ENCODE peak calls at places on chromosomes 13 and 19, in five cellular contexts. O is tibial nerve, S is HCT116, I is fibroblast of pulmonary artery, E is foreskin fibroblast. M is an unnamed sample.

GRCh38 chr19:1860821-1861598 is 2.4 kb downstream of the KLF16 start:
- DNase-seq in S (no peak), O (no peak), I (no peak), E (no peak), M (no peak)

GRCh38 chr13:28754698-28755545 is 36.2 kb upstream of the SLC46A3 start:
- DNase-seq in I (peak), S (peak), E (peak), O (peak), M (no peak)

GRCh38 chr13:42239644-42240043 is 32.3 kb upstream of the AKAP11 start:
- DNase-seq in I (no peak), O (no peak), S (no peak), E (peak), M (peak)

GRCh38 chr13:33542309-33543088 is 256.9 kb upstream of the STARD13 start:
- DNase-seq in O (peak), I (peak), E (peak), S (peak), M (peak)

GRCh38 chr13:96806750-96807149 is 187.5 kb downstream of the OXGR1 start:
- DNase-seq in O (no peak), I (no peak), S (no peak), E (no peak), M (no peak)

GRCh38 chr13:110341445-110342247 is 34.6 kb downstream of the COL4A2 start:
- DNase-seq in E (peak), I (peak), O (no peak), S (no peak), M (peak)

GRCh38 chr19:16836906-16837362 is 7.7 kb downstream of the SIN3B start:
- DNase-seq in I (no peak), E (no peak), S (no peak), O (no peak), M (no peak)

GRCh38 chr19:44602071-44602470 is 11.3 kb upstream of the IGSF23 start:
- DNase-seq in O (no peak), S (no peak), E (no peak), I (no peak), M (no peak)

GRCh38 chr13:44648392-44649117 is 72.4 kb upstream of the TSC22D1 start:
- DNase-seq in I (peak), E (peak), S (peak), O (no peak), M (no peak)

GRCh38 chr19:1213391-1214286 is 8.1 kb downstream of the STK11 start:
- DNase-seq in S (no peak), E (peak), O (peak), I (peak), M (peak)

GRCh38 chr19:21117041-21117907 is 24.6 kb upstream of the ZNF431 start:
- DNase-seq in I (no peak), O (no peak), E (no peak), S (no peak), M (peak)

GRCh38 chr19:46975011-46975917 is 44.4 kb upstream of the NPAS1 start:
- DNase-seq in I (no peak), E (no peak), O (no peak), S (no peak), M (peak)

GRCh38 chr13:22993148-22993547 is 187.6 kb upstream of the SGCG start:
- DNase-seq in O (no peak), S (no peak), I (no peak), E (no peak), M (no peak)

GRCh38 chr13:71871844-71872243 is 4.8 kb upstream of the DACH1 start:
- DNase-seq in O (no peak), S (no peak), E (no peak), I (no peak), M (no peak)

GRCh38 chr13:47112205-47112896 is 215.5 kb upstream of the HTR2A start:
- DNase-seq in I (no peak), S (no peak), O (no peak), E (peak), M (no peak)

GRCh38 chr13:108615241-108615640 is 14.2 kb upstream of the MYO16 start:
- DNase-seq in S (no peak), I (no peak), O (no peak), E (no peak), M (no peak)

GRCh38 chr19:45947926-45948325 is 25.7 kb downstream of the NOVA2 start:
- DNase-seq in S (no peak), I (no peak), O (no peak), E (peak), M (peak)

GRCh38 chr13:110645750-110646149 is 30.4 kb downstream of the NAXD start:
- DNase-seq in E (no peak), S (no peak), I (no peak), O (no peak), M (no peak)

GRCh38 chr19:17309962-17310461 is 649 bp downstream of the DDA1 start:
- DNase-seq in E (no peak), S (no peak), O (no peak), I (no peak), M (no peak)

GRCh38 chr19:19505669-19506326 is 9.6 kb downstream of the TSSK6 start:
- DNase-seq in I (no peak), E (no peak), S (no peak), O (no peak), M (no peak)
- H3K4me3 ChIP-seq in I (no peak), E (no peak), S (no peak), O (no peak), M (no peak)

DNA sequence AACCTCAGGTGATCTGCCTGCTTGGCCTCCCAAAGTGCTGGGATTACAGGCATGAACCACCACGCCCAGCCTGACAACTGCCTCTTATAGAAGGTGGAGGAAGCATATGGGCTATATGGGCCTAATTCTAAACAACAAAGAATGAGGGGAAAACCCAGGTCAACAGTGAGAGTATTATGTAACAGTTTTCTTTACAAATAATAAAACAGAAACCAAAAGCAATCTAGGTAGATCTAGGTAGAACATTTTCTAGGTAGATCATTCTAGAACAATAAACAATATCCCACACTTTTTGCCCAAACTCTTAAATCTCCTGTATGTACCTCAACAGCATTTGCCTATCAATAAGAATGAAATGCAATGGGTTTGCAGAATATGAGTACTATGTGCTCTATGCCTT is 267.4 kb downstream of the ABCC4 start:
- DNase-seq in O (no peak), S (no peak), I (no peak), E (no peak), M (no peak)
- H3K4me3 ChIP-seq in O (no peak), S (no peak), I (no peak), E (no peak), M (no peak)

GRCh38 chr19:50434525-50434924 is 1.8 kb downstream of the MYBPC2 start:
- DNase-seq in O (no peak), E (no peak), S (no peak), I (no peak), M (no peak)
- H3K4me3 ChIP-seq in O (no peak), E (no peak), S (no peak), I (no peak), M (no peak)

GRCh38 chr19:50331187-50332013 is 2.2 kb upstream of the KCNC3 start:
- DNase-seq in O (no peak), E (no peak), I (no peak), S (no peak), M (no peak)
- H3K4me3 ChIP-seq in O (peak), E (no peak), I (no peak), S (peak), M (no peak)

GRCh38 chr19:13838071-13838942 is 38.6 kb upstream of the NANOS3 start:
- DNase-seq in I (no peak), E (peak), S (no peak), O (no peak), M (no peak)
- H3K4me3 ChIP-seq in I (peak), E (peak), S (peak), O (peak), M (peak)

GRCh38 chr19:58352760-58353671 is at the start of gene A1BG:
- DNase-seq in O (no peak), I (no peak), S (no peak), E (no peak), M (no peak)

GRCh38 chr19:58351996-58352755 is 1.1 kb downstream of the A1BG start:
- DNase-seq in E (no peak), O (no peak), I (no peak), S (no peak), M (no peak)

GRCh38 chr19:58350871-58351557 is 2.3 kb downstream of the A1BG start:
- DNase-seq in I (no peak), E (no peak), O (no peak), S (no peak), M (no peak)

GRCh38 chr19:58350001-58350801 is 3.1 kb downstream of the A1BG start:
- DNase-seq in O (no peak), I (no peak), S (no peak), E (no peak), M (no peak)

GRCh38 chr19:58351558-58351878 is 1.8 kb downstream of the A1BG start:
- DNase-seq in O (no peak), S (no peak), E (no peak), I (no peak), M (no peak)
- H3K4me3 ChIP-seq in O (no peak), S (no peak), E (no peak), I (no peak), M (no peak)

DNA sequence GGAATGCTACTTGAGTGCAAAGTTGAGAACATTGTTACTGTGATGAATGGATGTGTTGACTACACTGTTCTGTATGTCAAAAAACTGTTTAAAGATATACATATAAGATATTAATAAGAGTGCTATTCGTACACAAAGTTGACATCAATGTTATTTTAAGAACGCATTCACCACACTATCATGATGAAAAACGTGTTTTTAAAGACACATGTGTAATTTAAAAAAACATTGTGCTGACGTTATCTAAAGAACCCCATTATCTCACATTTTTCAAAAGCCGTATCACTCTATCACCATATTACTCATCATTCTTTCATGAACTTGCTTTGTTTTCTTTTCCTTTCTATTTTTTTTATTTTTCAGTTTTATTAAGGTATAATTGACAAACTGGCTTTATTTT is 918.8 kb downstream of the SLITRK1 start:
- DNase-seq in E (peak), O (no peak), I (peak), S (no peak), M (peak)
- H3K4me3 ChIP-seq in E (no peak), O (no peak), I (no peak), S (no peak), M (no peak)

DNA sequence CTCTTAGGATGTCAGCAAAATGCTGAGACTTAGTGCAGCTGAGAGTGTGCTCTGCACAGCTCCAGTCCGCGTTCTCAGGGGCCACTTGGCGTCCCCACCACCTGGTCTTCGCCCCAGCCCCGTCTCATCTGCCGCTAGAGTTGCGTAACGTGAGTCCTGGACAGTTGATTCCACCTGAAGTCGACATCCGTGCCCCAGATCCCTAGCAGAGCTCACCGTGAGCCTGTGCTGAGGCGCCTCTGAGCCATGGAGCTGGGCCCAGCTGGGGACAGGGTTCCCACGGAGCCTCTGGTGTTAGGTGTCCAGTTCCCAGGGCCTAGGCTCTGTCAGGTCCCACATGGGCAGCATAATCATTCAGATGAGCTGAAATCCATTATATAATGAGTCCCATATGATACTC is 147.1 kb upstream of the SOX1 start:
- DNase-seq in I (no peak), S (no peak), O (no peak), E (no peak), M (no peak)
- H3K4me3 ChIP-seq in I (no peak), S (no peak), O (no peak), E (no peak), M (no peak)

DNA sequence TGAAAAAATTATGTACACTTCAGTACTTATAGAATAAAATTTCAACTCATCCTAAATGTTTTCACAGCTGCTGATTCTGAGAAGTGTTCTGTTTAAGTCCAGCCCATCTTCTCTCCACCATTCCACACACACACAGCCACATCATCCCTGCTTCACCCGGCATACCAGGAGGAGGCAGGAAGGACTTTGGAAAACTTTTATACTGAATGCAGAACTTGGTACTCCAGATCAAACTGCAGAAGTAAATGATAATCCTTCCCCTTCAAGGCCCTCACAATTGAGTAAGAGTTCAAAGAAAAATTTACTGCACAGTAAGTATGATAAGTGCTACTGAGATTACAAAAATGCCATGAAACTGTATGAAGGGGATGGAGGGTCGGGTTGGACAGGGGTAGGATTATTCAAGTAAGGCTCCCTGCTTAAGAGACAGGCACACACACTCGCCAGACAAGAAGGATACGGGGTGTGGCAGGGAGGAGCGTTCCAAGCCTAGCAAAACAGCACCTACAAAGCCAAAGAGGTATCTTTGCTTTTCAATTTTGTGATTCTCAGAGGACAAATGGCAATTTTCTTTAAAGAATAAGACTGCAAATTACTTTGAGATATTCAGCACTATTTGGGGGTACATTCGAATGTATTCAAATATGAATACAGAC is 2.6 kb downstream of the USP12 start:
- DNase-seq in S (no peak), I (no peak), E (peak), O (no peak), M (no peak)
- H3K4me3 ChIP-seq in S (no peak), I (no peak), E (no peak), O (no peak), M (no peak)

GRCh38 chr13:31045621-31046081 is 113.2 kb downstream of the TEX26 start:
- DNase-seq in E (peak), S (peak), O (no peak), I (peak), M (peak)

GRCh38 chr13:31044658-31045620 is 112.5 kb downstream of the TEX26 start:
- DNase-seq in I (no peak), S (peak), O (no peak), E (no peak), M (no peak)

GRCh38 chr13:31049083-31049482 is 112.6 kb downstream of the HSPH1 start:
- DNase-seq in E (no peak), O (no peak), I (no peak), S (no peak), M (no peak)

GRCh38 chr13:31048521-31048920 is 113.2 kb downstream of the HSPH1 start:
- DNase-seq in I (peak), S (no peak), O (no peak), E (no peak), M (no peak)

DNA sequence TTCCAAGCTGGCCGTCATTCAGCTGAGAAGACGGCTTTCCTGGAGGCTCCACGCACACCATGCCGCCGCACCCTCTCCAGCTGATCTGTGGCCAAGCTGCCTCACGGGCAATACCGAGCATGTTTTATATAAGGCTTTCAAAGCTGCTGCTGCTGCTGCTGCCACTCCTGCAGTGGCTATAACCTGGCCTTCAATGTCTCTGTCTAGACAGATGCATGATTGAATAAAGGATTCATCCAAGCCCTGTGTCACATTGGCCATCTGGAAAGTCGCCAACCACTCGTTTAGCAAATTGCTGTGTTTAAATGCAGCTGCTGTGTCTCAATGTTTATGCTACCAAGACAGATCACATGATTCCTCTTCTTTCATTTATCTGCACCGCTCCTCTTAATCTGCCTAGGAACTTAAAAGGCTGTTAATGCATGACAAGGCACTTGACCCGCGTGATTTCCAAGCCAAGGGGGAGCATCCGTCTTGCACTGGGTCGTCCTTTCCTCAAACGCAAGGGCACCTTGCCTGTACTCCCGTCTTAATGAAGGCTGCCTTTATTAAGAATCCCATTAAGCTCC is 114.3 kb downstream of the TEX26 start:
- DNase-seq in I (peak), E (peak), O (no peak), S (no peak), M (peak)
- H3K4me3 ChIP-seq in I (no peak), E (no peak), O (no peak), S (no peak), M (no peak)